ENCODE peak calls at places on chromosomes 6 and 20, in ten cellular contexts. R is H9; K is progenitor cell of endocrine pancreas; U is CD8-positive, alpha-beta T cell; V is neuronal stem cell; E is stimulated activated CD8-positive, alpha-beta memory T cell treated with anti-CD3 and anti-CD28 coated beads, Interleukin-7, amount 100 ng/mL, for 1 hour; T is suprapubic skin; Z is GM03348; J is head of caudate nucleus; D is ovary. F is an unnamed sample.

GRCh38 chr6:100518588-100518987 is 53.9 kb upstream of the SIM1 start:
- DNase-seq in Z (no peak), D (no peak), R (no peak), K (no peak), E (no peak), V (no peak), T (no peak), U (no peak), J (no peak), F (no peak)

GRCh38 chr20:48621256-48622078 is 206.3 kb downstream of the PREX1 start:
- DNase-seq in K (no peak), J (no peak), R (no peak), E (no peak), Z (peak), V (no peak), D (no peak), T (no peak), U (no peak), F (no peak)

GRCh38 chr6:39835856-39836442 is 43.8 kb downstream of the DAAM2 start:
- DNase-seq in E (no peak), V (no peak), Z (peak), U (no peak), D (no peak), R (no peak), T (no peak), K (no peak), J (no peak), F (no peak)

GRCh38 chr6:125797934-125798444 is 7.2 kb downstream of the NCOA7 start:
- DNase-seq in R (no peak), U (no peak), K (no peak), D (no peak), T (no peak), V (no peak), Z (no peak), E (no peak), J (no peak), F (no peak)

GRCh38 chr6:16700202-16700997 is 60.9 kb downstream of the ATXN1 start:
- DNase-seq in D (no peak), K (no peak), V (no peak), R (no peak), Z (peak), J (no peak), T (no peak), E (no peak), U (peak), F (peak)

GRCh38 chr6:45200510-45200909 is 127.6 kb upstream of the RUNX2 start:
- DNase-seq in U (no peak), V (no peak), E (no peak), T (no peak), D (no peak), R (no peak), K (no peak), Z (no peak), J (no peak), F (no peak)

GRCh38 chr6:43391448-43392031 is 22.1 kb upstream of the ZNF318 start:
- DNase-seq in V (no peak), E (no peak), R (no peak), D (no peak), K (no peak), J (no peak), U (peak), Z (no peak), T (no peak), F (peak)

GRCh38 chr6:85662251-85662650 is 19.6 kb upstream of the SYNCRIP start:
- DNase-seq in E (no peak), J (no peak), T (no peak), V (no peak), U (no peak), K (no peak), D (no peak), R (no peak), Z (no peak), F (no peak)

GRCh38 chr6:56297022-56297995 is 49.9 kb upstream of the COL21A1 start:
- DNase-seq in Z (no peak), E (no peak), D (no peak), J (no peak), V (no peak), U (no peak), R (no peak), T (no peak), K (no peak), F (no peak)

GRCh38 chr20:39124064-39124463 is 161.9 kb downstream of the DHX35 start:
- DNase-seq in R (no peak), K (no peak), U (no peak), T (no peak), J (no peak), D (no peak), V (no peak), E (no peak), Z (no peak), F (no peak)

GRCh38 chr6:93624408-93624807 is 205.0 kb upstream of the EPHA7 start:
- DNase-seq in Z (no peak), D (no peak), T (no peak), V (no peak), U (no peak), K (no peak), J (no peak), E (no peak), R (no peak), F (no peak)

GRCh38 chr6:97218912-97219311 is 64.1 kb downstream of the MMS22L start:
- DNase-seq in R (no peak), D (no peak), J (no peak), U (no peak), V (no peak), Z (no peak), T (no peak), K (no peak), E (no peak), F (no peak)

GRCh38 chr6:139711714-139712585 is 337.5 kb upstream of the CITED2 start:
- DNase-seq in T (no peak), U (no peak), E (no peak), J (no peak), Z (peak), R (no peak), D (no peak), V (no peak), K (no peak), F (no peak)